ENCODE peak calls at places on chromosomes 2 and 18, in four cellular contexts. T is lower lobe of right lung, V is glutamatergic neuron, G is OCI-LY7. H is an unnamed sample.

GRCh38 chr2:162254472-162254871 is 11.2 kb upstream of the FAP start:
- DNase-seq in V (no peak), G (no peak), T (no peak), H (no peak)

GRCh38 chr2:12767541-12767940 is 50.8 kb downstream of the TRIB2 start:
- DNase-seq in V (no peak), T (no peak), G (no peak), H (no peak)

GRCh38 chr18:69205925-69206324 is 194.8 kb upstream of the DOK6 start:
- DNase-seq in T (no peak), V (no peak), G (no peak), H (no peak)

GRCh38 chr2:227374158-227374557 is 4.9 kb downstream of the TM4SF20 start:
- DNase-seq in G (no peak), V (no peak), T (no peak), H (no peak)

GRCh38 chr2:241617431-241618154 is 19.4 kb downstream of the THAP4 start:
- DNase-seq in V (no peak), G (peak), T (peak), H (no peak)

GRCh38 chr2:164821338-164821737 is 20.3 kb downstream of the COBLL1 start:
- DNase-seq in G (no peak), V (no peak), T (no peak), H (no peak)

GRCh38 chr18:1914489-1914888 is 656.8 kb downstream of the METTL4 start:
- DNase-seq in V (no peak), G (peak), T (no peak), H (no peak)

GRCh38 chr2:187013058-187013457 is 164.1 kb upstream of the ZSWIM2 start:
- DNase-seq in V (no peak), T (no peak), G (no peak), H (no peak)

DNA sequence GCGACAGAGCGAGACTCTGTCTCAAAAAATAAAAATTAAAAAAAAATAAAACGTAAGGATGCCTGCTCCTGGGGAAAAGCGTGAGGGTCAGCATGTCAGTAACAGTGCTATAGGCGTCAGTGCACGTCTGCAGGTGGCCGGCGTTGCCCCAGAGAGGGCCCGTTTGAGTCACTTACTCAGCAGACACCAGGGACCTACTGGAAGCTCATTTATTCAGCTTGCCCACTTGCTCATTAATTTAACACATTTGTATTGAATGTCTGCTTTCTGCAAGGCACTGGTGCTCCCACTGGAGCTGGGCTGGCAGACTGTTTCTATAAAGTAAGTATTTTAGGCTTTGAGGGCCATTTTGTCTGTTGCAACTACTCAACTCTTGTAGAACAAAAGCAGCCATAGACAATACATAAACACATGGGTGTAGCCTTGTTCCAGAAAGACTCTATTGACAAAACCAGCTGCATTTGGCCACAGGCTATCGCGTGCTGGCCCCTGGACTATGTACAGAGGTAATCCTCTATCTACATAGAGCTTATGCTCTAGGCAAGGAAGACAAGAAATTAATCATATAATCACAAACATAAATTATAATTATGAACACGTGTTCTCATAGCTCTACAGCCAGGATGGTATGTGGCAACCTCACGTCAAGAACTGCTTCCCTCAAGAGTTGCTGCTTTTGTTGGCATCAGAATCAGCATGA is 73.2 kb downstream of the KLHL29 start:
- DNase-seq in T (no peak), V (no peak), G (no peak), H (no peak)
- TF ChIP-seq CTCF in T (no peak), V (no peak), G (no peak), H (no peak)

GRCh38 chr2:26503238-26503880 is 25.4 kb upstream of the OTOF start:
- DNase-seq in G (peak), V (peak), T (peak), H (peak)
- TF ChIP-seq CTCF in G (peak), V (peak), T (peak), H (peak)

GRCh38 chr18:77133920-77134496 is 1.4 kb upstream of the MBP start:
- DNase-seq in V (peak), G (no peak), T (peak), H (no peak)
- TF ChIP-seq CTCF in V (no peak), G (no peak), T (peak), H (no peak)

DNA sequence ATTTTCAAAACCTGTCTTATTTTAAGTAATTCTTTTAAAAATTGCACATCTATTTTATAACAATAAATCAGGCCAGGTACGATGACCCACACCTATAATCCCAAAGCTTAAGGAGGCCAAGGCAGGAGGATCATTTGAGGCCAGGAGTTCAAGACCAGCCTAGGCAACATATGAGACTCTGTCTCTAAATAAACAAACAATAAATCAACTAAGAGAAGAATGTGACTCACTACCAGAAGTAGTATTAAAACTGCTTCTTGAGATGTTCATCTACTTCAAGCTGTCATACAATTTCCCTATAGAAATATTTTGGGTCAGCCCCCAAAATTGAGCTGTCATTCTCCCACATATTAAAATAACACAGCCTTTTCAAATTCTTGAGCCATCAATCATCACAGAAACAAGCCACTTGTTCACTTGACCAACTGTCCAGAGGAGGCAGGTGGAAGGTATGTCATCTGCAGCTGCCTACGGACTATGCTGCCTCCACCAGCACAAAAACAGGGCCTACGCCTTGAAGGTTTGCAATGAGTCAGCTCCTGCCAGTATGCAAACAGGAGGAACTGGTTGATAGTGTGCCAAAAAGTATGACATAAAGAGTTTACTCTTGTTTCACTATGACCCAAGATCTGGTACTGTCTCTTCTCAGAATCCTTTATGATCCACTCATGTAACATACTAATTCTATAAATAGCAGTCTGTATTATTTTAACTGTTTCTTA is 33.6 kb downstream of the KIDINS220 start:
- DNase-seq in G (no peak), V (no peak), T (no peak), H (no peak)
- TF ChIP-seq CTCF in G (no peak), V (no peak), T (no peak), H (no peak)

GRCh38 chr2:58046585-58047372 is at the start of gene VRK2:
- DNase-seq in G (peak), V (peak), T (peak), H (peak)
- TF ChIP-seq CTCF in G (no peak), V (no peak), T (no peak), H (no peak)

GRCh38 chr2:63861220-63861822 is 19.6 kb downstream of the UGP2 start:
- DNase-seq in T (no peak), V (peak), G (peak), H (no peak)
- TF ChIP-seq CTCF in T (peak), V (peak), G (peak), H (peak)

DNA sequence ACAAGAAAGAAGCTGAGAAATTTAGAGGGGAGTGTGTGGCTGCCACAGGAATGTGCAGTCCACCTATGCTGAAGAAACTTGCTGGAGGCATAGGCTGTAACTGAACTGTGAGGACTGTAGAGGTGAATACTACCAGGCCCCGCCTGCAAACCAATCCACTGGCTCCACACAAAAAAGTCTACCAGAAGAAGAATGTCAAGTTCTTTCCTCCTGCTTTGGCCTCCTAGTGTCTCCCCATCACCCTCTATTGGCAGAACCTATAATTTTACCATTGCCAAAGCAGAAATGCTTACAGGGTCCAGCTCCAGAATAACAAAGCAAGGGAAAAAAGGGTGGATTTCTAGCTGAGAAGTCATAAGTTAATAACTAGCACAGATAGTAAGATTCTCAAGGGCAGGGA is 5.9 kb upstream of the ATP5MC3 start:
- DNase-seq in G (peak), V (no peak), T (no peak), H (no peak)
- TF ChIP-seq CTCF in G (peak), V (no peak), T (no peak), H (peak)

H was measured in D721Med.